ENCODE peak calls at places on chromosomes 11 and 22, in six cellular contexts. One of them, this sample, is unnamed.

GRCh38 chr11:27213232-27213660 is 149.8 kb downstream of the CCDC34 start:
- DNase-seq in heart right ventricle: peak; percentile 21
- DNase-seq in neuronal stem cell: peak; percentile 17
- DNase-seq in lower lobe of right lung: no peak
- DNase-seq in left lung: no peak
- DNase-seq in effector memory CD4-positive, alpha-beta T cell: no peak
- DNase-seq in this sample: no peak

GRCh38 chr11:60370811-60371297 is 7.5 kb upstream of the MS4A7 start:
- DNase-seq in heart right ventricle: no peak
- DNase-seq in neuronal stem cell: no peak
- DNase-seq in lower lobe of right lung: no peak
- DNase-seq in left lung: no peak
- DNase-seq in effector memory CD4-positive, alpha-beta T cell: no peak
- DNase-seq in this sample: no peak

GRCh38 chr22:39026509-39027150 is 5.7 kb downstream of the APOBEC3D start:
- DNase-seq in heart right ventricle: no peak
- DNase-seq in neuronal stem cell: no peak
- DNase-seq in lower lobe of right lung: no peak
- DNase-seq in left lung: no peak
- DNase-seq in effector memory CD4-positive, alpha-beta T cell: no peak
- DNase-seq in this sample: no peak

GRCh38 chr11:126438691-126439090 is 83.2 kb downstream of the ST3GAL4 start:
- DNase-seq in heart right ventricle: no peak
- DNase-seq in neuronal stem cell: no peak
- DNase-seq in lower lobe of right lung: no peak
- DNase-seq in left lung: no peak
- DNase-seq in effector memory CD4-positive, alpha-beta T cell: no peak
- DNase-seq in this sample: no peak

GRCh38 chr11:57647368-57647767 is 2.3 kb downstream of the YPEL4 start:
- DNase-seq in heart right ventricle: no peak
- DNase-seq in neuronal stem cell: no peak
- DNase-seq in lower lobe of right lung: no peak
- DNase-seq in left lung: no peak
- DNase-seq in effector memory CD4-positive, alpha-beta T cell: no peak
- DNase-seq in this sample: no peak

GRCh38 chr11:11414996-11415395 is 61.9 kb upstream of the CSNK2A3 start:
- DNase-seq in heart right ventricle: no peak
- DNase-seq in neuronal stem cell: no peak
- DNase-seq in lower lobe of right lung: no peak
- DNase-seq in left lung: no peak
- DNase-seq in effector memory CD4-positive, alpha-beta T cell: no peak
- DNase-seq in this sample: no peak

GRCh38 chr11:44621140-44621681 is 55.7 kb downstream of the CD82 start:
- DNase-seq in heart right ventricle: peak; percentile 76
- DNase-seq in neuronal stem cell: peak; percentile 81
- DNase-seq in lower lobe of right lung: peak; percentile 81
- DNase-seq in left lung: peak; percentile 62
- DNase-seq in effector memory CD4-positive, alpha-beta T cell: peak; percentile 50
- DNase-seq in this sample: no peak

GRCh38 chr22:46148885-46149492 is 1.3 kb upstream of the PPARA start:
- DNase-seq in heart right ventricle: no peak
- DNase-seq in neuronal stem cell: no peak
- DNase-seq in lower lobe of right lung: no peak
- DNase-seq in left lung: no peak
- DNase-seq in effector memory CD4-positive, alpha-beta T cell: no peak
- DNase-seq in this sample: no peak

GRCh38 chr11:47986219-47986618 is 5.9 kb downstream of the PTPRJ start:
- DNase-seq in heart right ventricle: no peak
- DNase-seq in neuronal stem cell: no peak
- DNase-seq in lower lobe of right lung: no peak
- DNase-seq in left lung: no peak
- DNase-seq in effector memory CD4-positive, alpha-beta T cell: no peak
- DNase-seq in this sample: no peak

GRCh38 chr11:103811870-103812509 is 224.4 kb upstream of the DDI1 start:
- DNase-seq in heart right ventricle: no peak
- DNase-seq in neuronal stem cell: no peak
- DNase-seq in lower lobe of right lung: no peak
- DNase-seq in left lung: no peak
- DNase-seq in effector memory CD4-positive, alpha-beta T cell: no peak
- DNase-seq in this sample: no peak

GRCh38 chr22:38097557-38098409 is 12.7 kb downstream of the BAIAP2L2 start:
- DNase-seq in heart right ventricle: no peak
- DNase-seq in neuronal stem cell: peak; percentile 73
- DNase-seq in lower lobe of right lung: peak; percentile 43
- DNase-seq in left lung: no peak
- DNase-seq in effector memory CD4-positive, alpha-beta T cell: no peak
- DNase-seq in this sample: no peak

GRCh38 chr11:61297741-61298140 is 2.6 kb upstream of the VWCE start:
- DNase-seq in heart right ventricle: peak; percentile 37
- DNase-seq in neuronal stem cell: no peak
- DNase-seq in lower lobe of right lung: no peak
- DNase-seq in left lung: peak; percentile 49
- DNase-seq in effector memory CD4-positive, alpha-beta T cell: no peak
- DNase-seq in this sample: no peak

GRCh38 chr11:61004037-61004641 is 32.7 kb downstream of the CD6 start:
- DNase-seq in heart right ventricle: no peak
- DNase-seq in neuronal stem cell: no peak
- DNase-seq in lower lobe of right lung: no peak
- DNase-seq in left lung: no peak
- DNase-seq in effector memory CD4-positive, alpha-beta T cell: no peak
- DNase-seq in this sample: no peak

GRCh38 chr11:116927163-116927772 is 89.8 kb upstream of the APOA1 start:
- DNase-seq in heart right ventricle: no peak
- DNase-seq in neuronal stem cell: no peak
- DNase-seq in lower lobe of right lung: no peak
- DNase-seq in left lung: no peak
- DNase-seq in effector memory CD4-positive, alpha-beta T cell: no peak
- DNase-seq in this sample: no peak

GRCh38 chr22:37459211-37459610 is 27.0 kb downstream of the MFNG start:
- DNase-seq in heart right ventricle: no peak
- DNase-seq in neuronal stem cell: no peak
- DNase-seq in lower lobe of right lung: no peak
- DNase-seq in left lung: no peak
- DNase-seq in effector memory CD4-positive, alpha-beta T cell: no peak
- DNase-seq in this sample: no peak

GRCh38 chr11:87298155-87298554 is 260.4 kb downstream of the TMEM135 start:
- DNase-seq in heart right ventricle: no peak
- DNase-seq in neuronal stem cell: no peak
- DNase-seq in lower lobe of right lung: no peak
- DNase-seq in left lung: no peak
- DNase-seq in effector memory CD4-positive, alpha-beta T cell: no peak
- DNase-seq in this sample: no peak

GRCh38 chr11:69878927-69879733 is 59.9 kb upstream of the FGF3 start:
- DNase-seq in heart right ventricle: no peak
- DNase-seq in neuronal stem cell: no peak
- DNase-seq in lower lobe of right lung: peak; percentile 25
- DNase-seq in left lung: peak; percentile 13
- DNase-seq in effector memory CD4-positive, alpha-beta T cell: no peak
- DNase-seq in this sample: no peak

GRCh38 chr11:1652778-1653540 is 23.4 kb downstream of the KRTAP5-5 start:
- DNase-seq in heart right ventricle: peak; percentile 66
- DNase-seq in neuronal stem cell: peak; percentile 78
- DNase-seq in lower lobe of right lung: peak; percentile 87
- DNase-seq in left lung: peak; percentile 76
- DNase-seq in effector memory CD4-positive, alpha-beta T cell: peak; percentile 61
- DNase-seq in this sample: no peak

GRCh38 chr22:47407626-47408025 is 645.2 kb downstream of the TBC1D22A start:
- DNase-seq in heart right ventricle: no peak
- DNase-seq in neuronal stem cell: no peak
- DNase-seq in lower lobe of right lung: no peak
- DNase-seq in left lung: no peak
- DNase-seq in effector memory CD4-positive, alpha-beta T cell: no peak
- DNase-seq in this sample: no peak

GRCh38 chr11:71120346-71120963 is 131.9 kb downstream of the SHANK2 start:
- DNase-seq in heart right ventricle: no peak
- DNase-seq in neuronal stem cell: peak; percentile 41
- DNase-seq in lower lobe of right lung: peak; percentile 56
- DNase-seq in left lung: no peak
- DNase-seq in effector memory CD4-positive, alpha-beta T cell: no peak
- DNase-seq in this sample: no peak

GRCh38 chr11:12784987-12785386 is 110.8 kb downstream of the TEAD1 start:
- DNase-seq in heart right ventricle: no peak
- DNase-seq in neuronal stem cell: no peak
- DNase-seq in lower lobe of right lung: no peak
- DNase-seq in left lung: no peak
- DNase-seq in effector memory CD4-positive, alpha-beta T cell: no peak
- DNase-seq in this sample: no peak

GRCh38 chr11:12784445-12784844 is 110.2 kb downstream of the TEAD1 start:
- DNase-seq in heart right ventricle: no peak
- DNase-seq in neuronal stem cell: no peak
- DNase-seq in lower lobe of right lung: no peak
- DNase-seq in left lung: no peak
- DNase-seq in effector memory CD4-positive, alpha-beta T cell: no peak
- DNase-seq in this sample: no peak

GRCh38 chr11:12786891-12787290 is 112.7 kb downstream of the TEAD1 start:
- DNase-seq in heart right ventricle: no peak
- DNase-seq in neuronal stem cell: no peak
- DNase-seq in lower lobe of right lung: no peak
- DNase-seq in left lung: no peak
- DNase-seq in effector memory CD4-positive, alpha-beta T cell: no peak
- DNase-seq in this sample: no peak

GRCh38 chr11:12786450-12786849 is 112.2 kb downstream of the TEAD1 start:
- DNase-seq in heart right ventricle: no peak
- DNase-seq in neuronal stem cell: no peak
- DNase-seq in lower lobe of right lung: no peak
- DNase-seq in left lung: no peak
- DNase-seq in effector memory CD4-positive, alpha-beta T cell: no peak
- DNase-seq in this sample: no peak

GRCh38 chr11:12785901-12786300 is 111.7 kb downstream of the TEAD1 start:
- DNase-seq in heart right ventricle: no peak
- DNase-seq in neuronal stem cell: no peak
- DNase-seq in lower lobe of right lung: no peak
- DNase-seq in left lung: no peak
- DNase-seq in effector memory CD4-positive, alpha-beta T cell: no peak
- DNase-seq in this sample: no peak
- H3K4me1 ChIP-seq in heart right ventricle: no peaks in the 10 kb centered on the region
- H3K4me1 ChIP-seq in neuronal stem cell: peaks cover 16% of the 10 kb centered on the region
- H3K4me1 ChIP-seq in lower lobe of right lung: no peaks in the 10 kb centered on the region
- H3K4me1 ChIP-seq in left lung: no peaks in the 10 kb centered on the region
- H3K4me1 ChIP-seq in effector memory CD4-positive, alpha-beta T cell: no peaks in the 10 kb centered on the region
- H3K4me1 ChIP-seq in this sample: peaks cover 40% of the 10 kb centered on the region

GRCh38 chr11:82814379-82814778 is 80.7 kb upstream of the FAM181B start:
- DNase-seq in heart right ventricle: no peak
- DNase-seq in neuronal stem cell: peak; percentile 58
- DNase-seq in lower lobe of right lung: no peak
- DNase-seq in left lung: no peak
- DNase-seq in effector memory CD4-positive, alpha-beta T cell: no peak
- DNase-seq in this sample: no peak
- H3K27ac ChIP-seq in heart right ventricle: no peak overlapping the region
- H3K27ac ChIP-seq in neuronal stem cell: no peak overlapping the region
- H3K27ac ChIP-seq in lower lobe of right lung: no peak overlapping the region
- H3K27ac ChIP-seq in left lung: no peak overlapping the region
- H3K27ac ChIP-seq in effector memory CD4-positive, alpha-beta T cell: no peak overlapping the region
- H3K27ac ChIP-seq in this sample: no peak overlapping the region

GRCh38 chr22:20511578-20512259 is 4.3 kb downstream of the MED15 start:
- DNase-seq in heart right ventricle: no peak
- DNase-seq in neuronal stem cell: no peak
- DNase-seq in lower lobe of right lung: no peak
- DNase-seq in left lung: no peak
- DNase-seq in effector memory CD4-positive, alpha-beta T cell: no peak
- DNase-seq in this sample: no peak
- H3K4me1 ChIP-seq in heart right ventricle: peaks cover 28% of the 10 kb centered on the region
- H3K4me1 ChIP-seq in neuronal stem cell: peaks cover 10% of the 10 kb centered on the region
- H3K4me1 ChIP-seq in lower lobe of right lung: peaks cover 69% of the 10 kb centered on the region
- H3K4me1 ChIP-seq in left lung: peaks cover 76% of the 10 kb centered on the region
- H3K4me1 ChIP-seq in effector memory CD4-positive, alpha-beta T cell: peaks cover 30% of the 10 kb centered on the region
- H3K4me1 ChIP-seq in this sample: peaks cover 95% of the 10 kb centered on the region

GRCh38 chr22:21016644-21017420 is 1.9 kb downstream of the P2RX6 start:
- DNase-seq in heart right ventricle: no peak
- DNase-seq in neuronal stem cell: no peak
- DNase-seq in lower lobe of right lung: no peak
- DNase-seq in left lung: no peak
- DNase-seq in effector memory CD4-positive, alpha-beta T cell: no peak
- DNase-seq in this sample: no peak

GRCh38 chr22:21013742-21014201 is 1.2 kb upstream of the P2RX6 start:
- DNase-seq in heart right ventricle: no peak
- DNase-seq in neuronal stem cell: no peak
- DNase-seq in lower lobe of right lung: no peak
- DNase-seq in left lung: no peak
- DNase-seq in effector memory CD4-positive, alpha-beta T cell: no peak
- DNase-seq in this sample: no peak

GRCh38 chr22:21012446-21013407 is 2.2 kb upstream of the P2RX6 start:
- DNase-seq in heart right ventricle: no peak
- DNase-seq in neuronal stem cell: no peak
- DNase-seq in lower lobe of right lung: no peak
- DNase-seq in left lung: no peak
- DNase-seq in effector memory CD4-positive, alpha-beta T cell: no peak
- DNase-seq in this sample: no peak

GRCh38 chr22:21015051-21016006 is at the start of gene P2RX6:
- DNase-seq in heart right ventricle: no peak
- DNase-seq in neuronal stem cell: no peak
- DNase-seq in lower lobe of right lung: no peak
- DNase-seq in left lung: no peak
- DNase-seq in effector memory CD4-positive, alpha-beta T cell: no peak
- DNase-seq in this sample: no peak

DNA sequence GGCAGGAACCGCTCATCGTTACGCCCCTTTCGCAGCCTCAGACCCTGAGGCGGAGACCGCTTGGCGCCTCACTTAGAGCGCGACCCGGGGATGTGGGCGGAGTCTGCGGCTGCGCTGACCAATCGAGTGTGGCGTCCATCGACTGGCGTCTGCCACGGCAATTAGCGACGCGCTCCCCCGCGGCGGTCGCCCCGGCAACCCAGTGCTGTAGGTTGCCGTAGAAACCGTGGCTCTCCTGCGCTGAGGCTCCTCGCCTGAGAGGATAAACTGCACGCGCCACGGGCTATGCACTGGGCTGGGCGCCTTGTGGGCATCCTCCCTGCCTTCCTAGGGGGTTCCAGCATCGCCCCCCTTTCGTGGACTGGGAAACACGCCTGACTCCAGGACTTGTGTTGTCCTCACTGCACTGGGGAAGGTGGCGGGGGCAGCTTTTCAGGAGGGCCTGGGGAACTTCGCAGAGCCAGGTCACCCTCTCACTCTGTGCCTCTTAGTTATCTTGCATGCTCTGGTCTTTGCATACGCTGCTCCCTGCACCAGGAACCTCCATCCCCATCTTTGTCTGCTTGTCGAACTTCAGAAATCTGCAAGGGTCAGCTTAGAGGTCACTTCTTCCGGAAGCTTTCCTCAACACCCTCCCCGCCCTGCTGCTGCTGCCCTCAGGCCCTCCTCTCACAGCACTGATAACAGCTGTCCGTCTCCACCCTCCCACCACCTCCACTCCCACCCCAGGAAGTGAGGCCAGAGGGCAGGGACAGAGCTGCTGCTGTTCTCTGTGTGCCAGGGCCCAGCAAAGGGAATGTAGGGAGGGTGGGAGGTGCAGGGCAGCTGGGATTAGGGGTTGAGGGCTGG is 539 bp upstream of the P2RX6 start:
- DNase-seq in heart right ventricle: peak; percentile 91
- DNase-seq in neuronal stem cell: peak; percentile 95
- DNase-seq in lower lobe of right lung: peak; percentile 90
- DNase-seq in left lung: peak; percentile 85
- DNase-seq in effector memory CD4-positive, alpha-beta T cell: peak; percentile 81
- DNase-seq in this sample: peak; percentile 47
- H3K27ac ChIP-seq in heart right ventricle: peak overlapping the region; percentile 72
- H3K27ac ChIP-seq in neuronal stem cell: peak overlapping the region; percentile 93
- H3K27ac ChIP-seq in lower lobe of right lung: peak overlapping the region; percentile 77
- H3K27ac ChIP-seq in left lung: peak overlapping the region; percentile 70
- H3K27ac ChIP-seq in effector memory CD4-positive, alpha-beta T cell: peak overlapping the region; percentile 65
- H3K27ac ChIP-seq in this sample: peak overlapping the region; percentile 80

GRCh38 chr22:31243339-31244043 is 31.4 kb downstream of the LIMK2 start:
- DNase-seq in heart right ventricle: no peak
- DNase-seq in neuronal stem cell: no peak
- DNase-seq in lower lobe of right lung: no peak
- DNase-seq in left lung: no peak
- DNase-seq in effector memory CD4-positive, alpha-beta T cell: no peak
- DNase-seq in this sample: no peak
- H3K4me1 ChIP-seq in heart right ventricle: peaks cover 7% of the 10 kb centered on the region
- H3K4me1 ChIP-seq in neuronal stem cell: peaks cover 19% of the 10 kb centered on the region
- H3K4me1 ChIP-seq in lower lobe of right lung: peaks cover 31% of the 10 kb centered on the region
- H3K4me1 ChIP-seq in left lung: peaks cover 86% of the 10 kb centered on the region
- H3K4me1 ChIP-seq in effector memory CD4-positive, alpha-beta T cell: peaks cover 16% of the 10 kb centered on the region
- H3K4me1 ChIP-seq in this sample: peaks cover 37% of the 10 kb centered on the region